ENCODE peak calls at places on chromosomes 12 and 14, in six cellular contexts. One of them, this sample, is unnamed.
A peak's percentile ranks its signal among the peaks of the same experiment; 100 is the strongest.

GRCh38 chr14:70655110-70655826 is 13.6 kb downstream of the TTC9 start:
- DNase-seq in fibroblast of lung: no peak
- DNase-seq in CD8-positive, alpha-beta T cell: peak; percentile 79
- DNase-seq in keratinocyte: no peak
- DNase-seq in adipocyte: no peak
- DNase-seq in NT2/D1: no peak
- DNase-seq in this sample: no peak

GRCh38 chr12:94873368-94874085 is 130.0 kb downstream of the NDUFA12 start:
- DNase-seq in fibroblast of lung: no peak
- DNase-seq in CD8-positive, alpha-beta T cell: no peak
- DNase-seq in keratinocyte: no peak
- DNase-seq in adipocyte: peak; percentile 58
- DNase-seq in NT2/D1: no peak
- DNase-seq in this sample: no peak

GRCh38 chr12:65171073-65171472 is 1.7 kb downstream of the LEMD3 start:
- DNase-seq in fibroblast of lung: peak; percentile 21
- DNase-seq in CD8-positive, alpha-beta T cell: no peak
- DNase-seq in keratinocyte: no peak
- DNase-seq in adipocyte: peak; percentile 56
- DNase-seq in NT2/D1: no peak
- DNase-seq in this sample: no peak

GRCh38 chr14:72892103-72892878 is 1.6 kb downstream of the DPF3 start:
- DNase-seq in fibroblast of lung: peak; percentile 46
- DNase-seq in CD8-positive, alpha-beta T cell: peak; percentile 29
- DNase-seq in keratinocyte: no peak
- DNase-seq in adipocyte: peak; percentile 63
- DNase-seq in NT2/D1: no peak
- DNase-seq in this sample: no peak

GRCh38 chr14:35631071-35631805 is 97.3 kb downstream of the INSM2 start:
- DNase-seq in fibroblast of lung: peak; percentile 5
- DNase-seq in CD8-positive, alpha-beta T cell: no peak
- DNase-seq in keratinocyte: no peak
- DNase-seq in adipocyte: peak; percentile 38
- DNase-seq in NT2/D1: no peak
- DNase-seq in this sample: no peak

GRCh38 chr14:75242546-75243273 is 35.9 kb upstream of the FOS start:
- DNase-seq in fibroblast of lung: peak; percentile 85
- DNase-seq in CD8-positive, alpha-beta T cell: no peak
- DNase-seq in keratinocyte: no peak
- DNase-seq in adipocyte: peak; percentile 92
- DNase-seq in NT2/D1: no peak
- DNase-seq in this sample: no peak

GRCh38 chr12:69389836-69390235 is 30.3 kb downstream of the YEATS4 start:
- DNase-seq in fibroblast of lung: peak; percentile 76
- DNase-seq in CD8-positive, alpha-beta T cell: no peak
- DNase-seq in keratinocyte: no peak
- DNase-seq in adipocyte: peak; percentile 39
- DNase-seq in NT2/D1: no peak
- DNase-seq in this sample: no peak

GRCh38 chr12:31647106-31647505 is 12.4 kb upstream of the ETFBKMT start:
- DNase-seq in fibroblast of lung: no peak
- DNase-seq in CD8-positive, alpha-beta T cell: no peak
- DNase-seq in keratinocyte: peak; percentile 38
- DNase-seq in adipocyte: no peak
- DNase-seq in NT2/D1: no peak
- DNase-seq in this sample: no peak

GRCh38 chr14:96589577-96589976 is 87.4 kb downstream of the PAPOLA start:
- DNase-seq in fibroblast of lung: no peak
- DNase-seq in CD8-positive, alpha-beta T cell: no peak
- DNase-seq in keratinocyte: no peak
- DNase-seq in adipocyte: no peak
- DNase-seq in NT2/D1: no peak
- DNase-seq in this sample: no peak

GRCh38 chr14:105201928-105202513 is 20.9 kb upstream of the NUDT14 start:
- DNase-seq in fibroblast of lung: no peak
- DNase-seq in CD8-positive, alpha-beta T cell: no peak
- DNase-seq in keratinocyte: no peak
- DNase-seq in adipocyte: no peak
- DNase-seq in NT2/D1: no peak
- DNase-seq in this sample: no peak
- H3K4me1 ChIP-seq in fibroblast of lung: peaks cover 2% of the 10 kb centered on the region
- H3K4me1 ChIP-seq in CD8-positive, alpha-beta T cell: peaks cover 30% of the 10 kb centered on the region
- H3K4me1 ChIP-seq in keratinocyte: peaks cover 11% of the 10 kb centered on the region
- H3K4me1 ChIP-seq in adipocyte: peaks cover 28% of the 10 kb centered on the region
- H3K4me1 ChIP-seq in NT2/D1: peaks cover 13% of the 10 kb centered on the region
- H3K4me1 ChIP-seq in this sample: peaks cover 26% of the 10 kb centered on the region

DNA sequence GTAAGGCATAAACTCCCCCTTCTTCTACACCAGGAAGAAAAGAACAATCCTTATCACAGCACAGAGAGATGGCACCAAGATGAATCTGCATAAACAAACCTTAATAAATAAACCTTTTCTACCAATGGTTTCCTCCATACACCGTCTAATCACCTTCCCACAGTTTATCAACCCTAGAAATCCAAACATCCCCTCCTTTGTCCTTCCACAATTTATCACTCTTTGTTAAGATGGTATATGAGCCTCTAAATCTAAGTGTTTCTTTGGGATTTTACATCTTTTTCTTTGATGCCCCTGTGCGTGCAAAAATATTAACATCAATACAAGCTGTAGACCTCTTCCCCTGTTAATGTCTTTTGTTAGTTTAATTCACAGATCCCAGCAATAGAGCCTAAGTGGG is 12.5 kb downstream of the DICER1 start:
- DNase-seq in fibroblast of lung: no peak
- DNase-seq in CD8-positive, alpha-beta T cell: no peak
- DNase-seq in keratinocyte: no peak
- DNase-seq in adipocyte: no peak
- DNase-seq in NT2/D1: no peak
- DNase-seq in this sample: no peak
- H3K4me1 ChIP-seq in fibroblast of lung: peaks cover 2% of the 10 kb centered on the region
- H3K4me1 ChIP-seq in CD8-positive, alpha-beta T cell: peaks cover 35% of the 10 kb centered on the region
- H3K4me1 ChIP-seq in keratinocyte: peaks cover 21% of the 10 kb centered on the region
- H3K4me1 ChIP-seq in adipocyte: peaks cover 48% of the 10 kb centered on the region
- H3K4me1 ChIP-seq in NT2/D1: no peaks in the 10 kb centered on the region
- H3K4me1 ChIP-seq in this sample: peaks cover 35% of the 10 kb centered on the region

GRCh38 chr14:69249603-69250002 is 10.4 kb upstream of the GALNT16 start:
- DNase-seq in fibroblast of lung: no peak
- DNase-seq in CD8-positive, alpha-beta T cell: no peak
- DNase-seq in keratinocyte: no peak
- DNase-seq in adipocyte: no peak
- DNase-seq in NT2/D1: no peak
- DNase-seq in this sample: no peak
- H3K4me1 ChIP-seq in fibroblast of lung: peaks cover 11% of the 10 kb centered on the region
- H3K4me1 ChIP-seq in CD8-positive, alpha-beta T cell: no peaks in the 10 kb centered on the region
- H3K4me1 ChIP-seq in keratinocyte: no peaks in the 10 kb centered on the region
- H3K4me1 ChIP-seq in adipocyte: peaks cover 26% of the 10 kb centered on the region
- H3K4me1 ChIP-seq in NT2/D1: no peaks in the 10 kb centered on the region
- H3K4me1 ChIP-seq in this sample: no peaks in the 10 kb centered on the region

GRCh38 chr14:30608533-30609006 is 13.5 kb upstream of the SCFD1 start:
- DNase-seq in fibroblast of lung: peak; percentile 61
- DNase-seq in CD8-positive, alpha-beta T cell: no peak
- DNase-seq in keratinocyte: no peak
- DNase-seq in adipocyte: peak; percentile 28
- DNase-seq in NT2/D1: no peak
- DNase-seq in this sample: no peak

GRCh38 chr14:30610719-30611388 is 11.3 kb upstream of the SCFD1 start:
- DNase-seq in fibroblast of lung: peak; percentile 72
- DNase-seq in CD8-positive, alpha-beta T cell: peak; percentile 20
- DNase-seq in keratinocyte: peak; percentile 23
- DNase-seq in adipocyte: peak; percentile 77
- DNase-seq in NT2/D1: no peak
- DNase-seq in this sample: no peak

DNA sequence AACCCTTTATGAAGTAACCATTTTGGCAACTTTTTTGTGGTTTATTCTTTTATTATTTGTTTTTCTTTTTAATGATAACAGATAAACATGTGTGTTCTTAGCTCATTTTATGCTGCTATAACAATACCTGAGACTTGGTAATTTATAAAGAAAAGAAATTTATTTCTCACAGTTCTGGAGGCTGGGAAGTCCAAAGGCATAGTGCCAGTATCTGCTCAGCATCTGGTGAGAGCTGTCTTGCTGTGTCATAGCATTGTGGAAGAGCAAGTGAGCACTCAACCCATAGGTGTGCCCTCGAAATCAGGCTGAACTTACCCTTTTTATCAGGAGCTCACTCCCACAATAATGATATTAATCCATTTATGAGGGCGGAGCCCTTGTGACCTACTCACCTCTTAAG is 8.0 kb upstream of the SCFD1 start:
- DNase-seq in fibroblast of lung: no peak
- DNase-seq in CD8-positive, alpha-beta T cell: no peak
- DNase-seq in keratinocyte: no peak
- DNase-seq in adipocyte: no peak
- DNase-seq in NT2/D1: no peak
- DNase-seq in this sample: no peak
- H3K4me1 ChIP-seq in fibroblast of lung: peaks cover 2% of the 10 kb centered on the region
- H3K4me1 ChIP-seq in CD8-positive, alpha-beta T cell: no peaks in the 10 kb centered on the region
- H3K4me1 ChIP-seq in keratinocyte: peaks cover 17% of the 10 kb centered on the region
- H3K4me1 ChIP-seq in adipocyte: peaks cover 10% of the 10 kb centered on the region
- H3K4me1 ChIP-seq in NT2/D1: no peaks in the 10 kb centered on the region
- H3K4me1 ChIP-seq in this sample: no peaks in the 10 kb centered on the region

DNA sequence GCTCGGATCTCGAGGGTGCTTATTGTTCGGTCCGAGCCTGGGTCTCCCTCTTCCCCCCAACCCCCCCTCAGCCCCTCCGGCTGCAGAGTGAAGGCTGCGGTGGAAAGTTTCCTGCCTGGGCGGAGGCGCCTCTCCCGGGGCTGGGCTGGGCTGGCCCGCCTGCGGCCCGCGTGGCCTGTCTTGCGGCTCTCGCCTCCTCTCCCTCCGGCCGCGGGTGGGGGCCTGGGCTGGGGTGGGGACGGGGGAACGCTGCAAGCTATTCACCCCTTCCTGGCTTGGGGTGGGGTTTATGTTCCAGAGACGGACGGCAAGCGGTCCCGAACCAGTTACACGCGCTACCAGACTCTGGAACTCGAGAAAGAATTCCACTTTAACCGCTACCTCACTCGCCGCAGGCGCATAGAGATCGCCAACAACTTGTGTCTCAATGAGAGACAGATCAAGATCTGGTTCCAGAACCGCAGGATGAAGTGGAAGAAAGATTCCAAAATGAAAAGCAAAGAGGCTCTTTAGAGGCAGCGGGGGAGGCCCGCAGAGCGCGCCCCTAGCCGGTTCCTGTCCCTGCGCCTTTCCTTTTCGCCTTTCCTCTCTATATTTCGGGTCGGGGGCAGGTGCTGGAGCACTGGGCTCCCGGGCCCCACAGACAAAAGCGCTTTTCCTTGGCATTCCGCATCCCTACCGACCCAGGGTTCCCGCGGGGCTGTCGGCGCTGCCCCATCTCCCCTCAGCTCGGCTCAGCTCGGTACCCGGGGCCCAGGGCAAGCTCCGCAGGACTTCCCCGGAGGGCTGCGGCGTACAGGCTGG is 1.3 kb downstream of the HOXC5 start:
- DNase-seq in fibroblast of lung: no peak
- DNase-seq in CD8-positive, alpha-beta T cell: no peak
- DNase-seq in keratinocyte: no peak
- DNase-seq in adipocyte: peak; percentile 21
- DNase-seq in NT2/D1: no peak
- DNase-seq in this sample: no peak
- H3K4me1 ChIP-seq in fibroblast of lung: peaks cover 2% of the 10 kb centered on the region
- H3K4me1 ChIP-seq in CD8-positive, alpha-beta T cell: peaks cover 24% of the 10 kb centered on the region
- H3K4me1 ChIP-seq in keratinocyte: peaks cover 46% of the 10 kb centered on the region
- H3K4me1 ChIP-seq in adipocyte: peaks cover 65% of the 10 kb centered on the region
- H3K4me1 ChIP-seq in NT2/D1: peaks cover 15% of the 10 kb centered on the region
- H3K4me1 ChIP-seq in this sample: peaks cover 5% of the 10 kb centered on the region

GRCh38 chr12:46368138-46368537 is 4.4 kb downstream of the SLC38A2 start:
- DNase-seq in fibroblast of lung: no peak
- DNase-seq in CD8-positive, alpha-beta T cell: no peak
- DNase-seq in keratinocyte: peak; percentile 25
- DNase-seq in adipocyte: peak; percentile 51
- DNase-seq in NT2/D1: no peak
- DNase-seq in this sample: no peak
- H3K4me1 ChIP-seq in fibroblast of lung: peaks cover 8% of the 10 kb centered on the region
- H3K4me1 ChIP-seq in CD8-positive, alpha-beta T cell: peaks cover 68% of the 10 kb centered on the region
- H3K4me1 ChIP-seq in keratinocyte: peaks cover 52% of the 10 kb centered on the region
- H3K4me1 ChIP-seq in adipocyte: peaks cover 55% of the 10 kb centered on the region
- H3K4me1 ChIP-seq in NT2/D1: no peaks in the 10 kb centered on the region
- H3K4me1 ChIP-seq in this sample: peaks cover 20% of the 10 kb centered on the region

DNA sequence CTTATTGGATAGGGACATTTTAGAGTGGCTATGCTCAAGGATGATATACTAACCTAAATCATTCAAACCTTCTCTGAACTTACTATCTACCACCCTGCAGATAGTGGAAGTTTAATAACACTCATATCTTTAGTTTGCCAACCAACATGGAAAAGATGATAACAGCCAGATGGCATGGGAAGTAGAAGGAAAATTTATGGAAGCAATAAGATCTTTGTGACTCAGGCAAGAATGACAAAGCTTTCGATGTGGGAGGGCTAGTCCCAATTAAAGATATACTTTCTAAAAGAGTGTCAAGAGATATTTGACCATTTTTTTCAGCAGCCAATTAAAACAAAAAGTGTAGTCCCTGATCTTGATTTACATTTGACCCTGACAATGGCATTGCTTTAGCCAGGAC is 631.7 kb downstream of the RPS29 start:
- DNase-seq in fibroblast of lung: no peak
- DNase-seq in CD8-positive, alpha-beta T cell: no peak
- DNase-seq in keratinocyte: no peak
- DNase-seq in adipocyte: no peak
- DNase-seq in NT2/D1: no peak
- DNase-seq in this sample: no peak
- H3K4me1 ChIP-seq in fibroblast of lung: no peaks in the 10 kb centered on the region
- H3K4me1 ChIP-seq in CD8-positive, alpha-beta T cell: no peaks in the 10 kb centered on the region
- H3K4me1 ChIP-seq in keratinocyte: no peaks in the 10 kb centered on the region
- H3K4me1 ChIP-seq in adipocyte: peaks cover 5% of the 10 kb centered on the region
- H3K4me1 ChIP-seq in NT2/D1: no peaks in the 10 kb centered on the region
- H3K4me1 ChIP-seq in this sample: no peaks in the 10 kb centered on the region